ENCODE peak calls at places on chromosomes 13 and 19, in ten cellular contexts. K is effector memory CD8-positive, alpha-beta T cell; Z is AG04450; C is GM23338; Y is ecto neural progenitor cell; I is germinal center; W is HCT116; O is nucleus accumbens; S is fibroblast of lung; X is iris pigment epithelial cell. R is an unnamed sample.

GRCh38 chr19:15323496-15324235 is 8.7 kb downstream of the BRD4 start:
- DNase-seq in Y (no peak), X (peak), Z (no peak), W (no peak), I (no peak), C (no peak), O (no peak), S (peak), K (no peak), R (no peak)

GRCh38 chr13:20713751-20714150 is 10.3 kb downstream of the IL17D start:
- DNase-seq in C (no peak), W (no peak), S (no peak), X (no peak), K (no peak), Y (no peak), I (no peak), O (peak), Z (no peak), R (no peak)

GRCh38 chr13:110422913-110423688 is 116.0 kb downstream of the COL4A2 start:
- DNase-seq in I (no peak), W (no peak), Y (no peak), X (peak), C (no peak), S (no peak), K (no peak), Z (no peak), O (no peak), R (no peak)

GRCh38 chr19:49065905-49066512 is 1.4 kb upstream of the NTF4 start:
- DNase-seq in C (peak), O (no peak), Z (no peak), S (no peak), Y (no peak), W (no peak), X (no peak), I (no peak), K (no peak), R (no peak)

GRCh38 chr19:44598355-44598754 is 15.0 kb upstream of the IGSF23 start:
- DNase-seq in Z (no peak), S (no peak), K (no peak), W (no peak), Y (no peak), C (no peak), I (no peak), X (no peak), O (no peak), R (no peak)

GRCh38 chr13:28318418-28318995 is 176.4 kb downstream of the FLT1 start:
- DNase-seq in O (no peak), K (no peak), I (no peak), S (no peak), W (no peak), Z (no peak), Y (no peak), X (no peak), C (no peak), R (no peak)

GRCh38 chr19:58033741-58034475 is at the start of gene ZSCAN1:
- DNase-seq in O (peak), W (no peak), X (peak), I (peak), Y (peak), Z (no peak), K (no peak), C (peak), S (peak), R (peak)

GRCh38 chr19:27974082-27974513 is 1238.9 kb downstream of the UQCRFS1 start:
- DNase-seq in S (no peak), I (no peak), X (peak), O (peak), Z (no peak), K (no peak), Y (peak), W (no peak), C (peak), R (peak)

GRCh38 chr19:3095375-3096191 is 1.4 kb downstream of the GNA11 start:
- DNase-seq in O (no peak), C (peak), X (no peak), Y (peak), K (peak), I (no peak), W (no peak), Z (no peak), S (no peak), R (no peak)

GRCh38 chr19:16062789-16063188 is 13.5 kb upstream of the TPM4 start:
- DNase-seq in I (peak), K (peak), Y (no peak), X (no peak), O (no peak), W (no peak), C (peak), S (no peak), Z (no peak), R (peak)

GRCh38 chr19:35060160-35060855 is 18.8 kb downstream of the HPN start:
- DNase-seq in K (no peak), W (no peak), I (no peak), Z (no peak), C (no peak), S (no peak), X (no peak), Y (peak), O (no peak), R (no peak)

GRCh38 chr13:108086678-108087077 is 128.7 kb downstream of the LIG4 start:
- DNase-seq in K (no peak), I (no peak), Z (peak), S (peak), X (peak), C (peak), W (no peak), O (no peak), Y (no peak), R (no peak)

GRCh38 chr13:100540621-100541020 is 48.0 kb downstream of the GGACT start:
- DNase-seq in Z (no peak), K (no peak), X (peak), O (no peak), S (no peak), C (no peak), W (no peak), Y (no peak), I (no peak), R (no peak)

GRCh38 chr13:40129467-40129866 is 474.0 kb downstream of the COG6 start:
- DNase-seq in I (no peak), W (no peak), C (no peak), K (no peak), Y (no peak), X (no peak), O (no peak), S (no peak), Z (no peak), R (no peak)

GRCh38 chr13:43128504-43128929 is 105.1 kb downstream of the DNAJC15 start:
- DNase-seq in S (peak), O (no peak), Y (no peak), X (no peak), I (peak), W (no peak), C (no peak), K (no peak), Z (no peak), R (no peak)

GRCh38 chr19:31113250-31113685 is 236.0 kb downstream of the TSHZ3 start:
- DNase-seq in W (no peak), C (no peak), K (no peak), I (no peak), Y (no peak), S (no peak), Z (no peak), X (peak), O (no peak), R (no peak)

GRCh38 chr13:40682449-40683240 is 16.2 kb upstream of the FOXO1 start:
- DNase-seq in X (peak), I (no peak), Y (no peak), K (no peak), W (no peak), Z (no peak), O (no peak), C (peak), S (peak), R (no peak)